ENCODE peak calls at places on chromosomes 3 and 15, in five cellular contexts. R is HepG2, C is K562, Q is SK-N-SH, G is HCT116. E is an unnamed sample.

GRCh38 chr3:69731080-69731479 is 8.2 kb upstream of the MITF start:
- DNase-seq in R (no peak), C (no peak), Q (no peak), G (no peak), E (no peak)

GRCh38 chr3:42371776-42372175 is 38.6 kb downstream of the LYZL4 start:
- DNase-seq in R (no peak), C (no peak), Q (no peak), G (no peak), E (no peak)

GRCh38 chr3:9214599-9214998 is 34.8 kb downstream of the SRGAP3 start:
- DNase-seq in R (no peak), C (no peak), Q (no peak), G (no peak), E (no peak)

GRCh38 chr15:33675246-33675645 is 293.1 kb upstream of the CHRM5 start:
- DNase-seq in R (no peak), C (peak), Q (peak), G (peak), E (peak)

GRCh38 chr3:125381743-125382142 is 6.6 kb upstream of the ZNF148 start:
- DNase-seq in R (no peak), C (no peak), Q (no peak), G (no peak), E (no peak)

GRCh38 chr15:92714071-92714456 is 58.5 kb upstream of the FAM174B start:
- DNase-seq in R (no peak), C (no peak), Q (peak), G (no peak), E (peak)

GRCh38 chr3:160135850-160136249 is 89.4 kb upstream of the C3orf80 start:
- DNase-seq in R (no peak), C (no peak), Q (peak), G (no peak), E (no peak)

GRCh38 chr3:153029350-153029749 is 132.7 kb upstream of the RAP2B start:
- DNase-seq in R (no peak), C (peak), Q (no peak), G (no peak), E (no peak)

GRCh38 chr3:138381950-138382715 is 33.8 kb downstream of the MRAS start:
- DNase-seq in R (peak), C (no peak), Q (no peak), G (no peak), E (no peak)

GRCh38 chr3:63349583-63350177 is 71.6 kb downstream of the SYNPR start:
- DNase-seq in R (peak), C (peak), Q (peak), G (peak), E (no peak)

GRCh38 chr3:98775459-98775858 is 12.3 kb downstream of the ST3GAL6 start:
- DNase-seq in R (no peak), C (no peak), Q (no peak), G (no peak), E (no peak)

GRCh38 chr3:95217661-95218060 is 1154.8 kb downstream of the NSUN3 start:
- DNase-seq in R (no peak), C (no peak), Q (no peak), G (no peak), E (no peak)

GRCh38 chr3:143331336-143331735 is 211.8 kb downstream of the CHST2 start:
- DNase-seq in R (no peak), C (no peak), Q (no peak), G (no peak), E (no peak)

GRCh38 chr3:52032702-52033408 is 23.5 kb downstream of the DUSP7 start:
- DNase-seq in R (no peak), C (no peak), Q (no peak), G (no peak), E (no peak)

GRCh38 chr15:76206325-76206976 is 104.8 kb downstream of the ETFA start:
- DNase-seq in R (no peak), C (no peak), Q (peak), G (no peak), E (peak)

GRCh38 chr15:66617137-66618090 is 51.6 kb upstream of the LCTL start:
- DNase-seq in R (peak), C (no peak), Q (no peak), G (no peak), E (no peak)

GRCh38 chr15:43550527-43551363 is 33.3 kb downstream of the MAP1A start:
- DNase-seq in R (no peak), C (no peak), Q (no peak), G (no peak), E (no peak)

GRCh38 chr15:89794627-89795241 is 18.6 kb downstream of the MESP2 start:
- DNase-seq in R (no peak), C (no peak), Q (no peak), G (no peak), E (no peak)

GRCh38 chr15:95937128-95937528 is 393.4 kb upstream of the NR2F2 start:
- DNase-seq in R (no peak), C (no peak), Q (no peak), G (no peak), E (no peak)

GRCh38 chr3:176505878-176506621 is 691.2 kb downstream of the TBL1XR1 start:
- DNase-seq in R (no peak), C (no peak), Q (no peak), G (no peak), E (no peak)

GRCh38 chr15:78390242-78390641 is 47.8 kb upstream of the IREB2 start:
- DNase-seq in R (no peak), C (no peak), Q (no peak), G (no peak), E (no peak)
- TF ChIP-seq JUND in R (no peak), C (no peak), Q (no peak), G (no peak), E (no peak)

GRCh38 chr3:55172913-55173312 is 245.1 kb upstream of the LRTM1 start:
- DNase-seq in R (no peak), C (no peak), Q (no peak), G (no peak), E (no peak)

GRCh38 chr3:55175423-55175822 is 247.6 kb upstream of the LRTM1 start:
- DNase-seq in R (no peak), C (no peak), Q (no peak), G (no peak), E (no peak)

GRCh38 chr3:55177749-55178148 is 249.9 kb upstream of the LRTM1 start:
- DNase-seq in R (no peak), C (no peak), Q (no peak), G (no peak), E (no peak)

GRCh38 chr3:55173504-55173903 is 245.6 kb upstream of the LRTM1 start:
- DNase-seq in R (no peak), C (no peak), Q (no peak), G (no peak), E (no peak)

GRCh38 chr3:55174723-55175122 is 246.9 kb upstream of the LRTM1 start:
- DNase-seq in R (no peak), C (no peak), Q (no peak), G (no peak), E (no peak)
- TF ChIP-seq JUND in R (no peak), C (no peak), Q (no peak), G (no peak), E (no peak)

GRCh38 chr3:96259-96658 is 100.3 kb upstream of the CHL1 start:
- DNase-seq in R (peak), C (no peak), Q (no peak), G (no peak), E (no peak)
- TF ChIP-seq JUND in R (no peak), C (no peak), Q (no peak), G (no peak), E (no peak)

GRCh38 chr3:31409866-31410265 is 122.9 kb upstream of the STT3B start:
- DNase-seq in R (no peak), C (no peak), Q (no peak), G (no peak), E (no peak)

GRCh38 chr3:31408720-31409119 is 124.0 kb upstream of the STT3B start:
- DNase-seq in R (no peak), C (no peak), Q (no peak), G (no peak), E (no peak)

GRCh38 chr3:31410411-31410810 is 122.3 kb upstream of the STT3B start:
- DNase-seq in R (no peak), C (no peak), Q (no peak), G (no peak), E (no peak)

GRCh38 chr3:31407665-31408064 is 125.1 kb upstream of the STT3B start:
- DNase-seq in R (no peak), C (no peak), Q (no peak), G (no peak), E (no peak)

DNA sequence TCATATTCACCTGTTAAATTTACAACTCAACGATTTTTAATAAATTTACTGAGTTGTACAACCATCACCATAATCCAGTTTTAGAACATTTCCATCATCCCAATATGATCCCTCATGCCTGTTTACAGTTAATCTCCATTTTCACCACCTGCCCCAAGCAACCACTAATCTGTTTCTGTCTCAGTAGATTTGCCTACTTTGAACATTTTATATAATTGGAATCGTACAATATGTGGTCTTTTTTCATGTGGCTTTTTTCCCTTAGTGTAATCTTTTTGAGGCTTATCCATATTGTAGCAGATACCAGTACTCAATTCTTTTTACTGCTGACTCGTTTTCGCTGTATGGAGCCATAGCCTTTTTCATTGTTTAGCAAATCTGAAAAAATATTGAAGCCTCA is 123.3 kb upstream of the STT3B start:
- DNase-seq in R (no peak), C (no peak), Q (no peak), G (no peak), E (no peak)
- TF ChIP-seq JUND in R (no peak), C (no peak), Q (no peak), G (no peak), E (no peak)

GRCh38 chr3:178900244-178900643 is 171.4 kb downstream of the ZMAT3 start:
- DNase-seq in R (no peak), C (no peak), Q (no peak), G (no peak), E (no peak)
- TF ChIP-seq JUND in R (no peak), C (no peak), Q (no peak), G (no peak), E (no peak)

DNA sequence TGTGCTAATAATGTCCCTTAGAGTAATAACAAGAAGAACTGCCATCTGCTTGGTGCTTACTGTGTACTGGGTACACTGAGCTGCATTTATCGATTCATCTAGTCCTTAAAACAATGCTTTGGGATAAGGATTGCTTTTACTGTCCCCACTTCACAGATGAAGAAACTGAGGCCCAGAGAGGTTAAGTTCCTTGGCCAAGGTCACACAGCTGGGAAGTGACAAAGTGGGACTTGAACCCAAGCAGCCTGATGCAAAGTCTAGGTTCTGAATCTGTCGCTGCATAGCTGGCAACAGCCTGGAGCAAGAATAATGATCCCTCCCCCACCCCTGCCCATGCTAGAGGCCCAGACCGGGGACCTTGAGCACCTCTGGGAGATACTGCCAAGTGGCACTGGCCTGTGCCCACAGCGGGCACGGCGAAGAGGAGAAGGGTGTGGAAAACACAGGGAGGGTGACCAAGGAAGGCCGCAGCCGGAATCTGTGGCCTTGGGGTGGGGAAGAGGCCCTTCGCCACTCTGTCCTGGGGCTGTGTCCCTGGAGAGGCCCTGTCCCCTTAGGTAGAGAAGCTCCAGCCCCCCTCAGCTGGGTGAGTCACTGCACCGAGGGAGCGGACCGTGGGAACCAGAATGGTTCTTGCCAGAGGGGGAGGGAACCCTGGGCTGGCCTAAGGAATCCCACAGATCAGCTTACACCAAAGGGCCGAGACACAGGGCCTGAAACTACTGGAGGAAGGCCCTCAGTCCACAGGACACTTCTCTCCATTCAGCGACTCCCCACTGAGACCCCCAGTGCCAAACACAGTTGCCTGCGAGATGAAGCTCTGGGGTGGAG is 3.5 kb downstream of the PLXND1 start:
- DNase-seq in R (peak), C (peak), Q (no peak), G (no peak), E (peak)
- TF ChIP-seq JUND in R (no peak), C (no peak), Q (no peak), G (no peak), E (no peak)

DNA sequence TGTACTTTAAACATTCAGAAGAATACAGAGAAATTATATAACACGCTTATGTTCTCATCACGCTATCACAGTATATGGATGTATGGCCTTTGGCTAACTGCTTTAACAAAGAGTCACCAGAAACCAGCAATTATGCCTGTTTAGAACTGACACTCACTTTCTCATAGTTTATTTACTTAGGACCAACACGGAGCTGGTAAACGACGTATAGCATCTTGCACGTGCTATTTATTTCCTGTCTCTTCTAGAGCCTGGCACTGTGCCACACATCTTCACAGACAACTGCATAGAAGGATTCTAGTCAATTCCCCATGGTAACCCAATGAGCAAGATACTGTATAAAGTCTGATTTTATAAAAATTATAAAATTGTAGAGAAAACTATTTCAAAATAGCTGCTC is 43.6 kb downstream of the TBC1D2B start:
- DNase-seq in R (no peak), C (no peak), Q (no peak), G (no peak), E (no peak)
- TF ChIP-seq JUND in R (no peak), C (no peak), Q (no peak), G (no peak), E (no peak)

DNA sequence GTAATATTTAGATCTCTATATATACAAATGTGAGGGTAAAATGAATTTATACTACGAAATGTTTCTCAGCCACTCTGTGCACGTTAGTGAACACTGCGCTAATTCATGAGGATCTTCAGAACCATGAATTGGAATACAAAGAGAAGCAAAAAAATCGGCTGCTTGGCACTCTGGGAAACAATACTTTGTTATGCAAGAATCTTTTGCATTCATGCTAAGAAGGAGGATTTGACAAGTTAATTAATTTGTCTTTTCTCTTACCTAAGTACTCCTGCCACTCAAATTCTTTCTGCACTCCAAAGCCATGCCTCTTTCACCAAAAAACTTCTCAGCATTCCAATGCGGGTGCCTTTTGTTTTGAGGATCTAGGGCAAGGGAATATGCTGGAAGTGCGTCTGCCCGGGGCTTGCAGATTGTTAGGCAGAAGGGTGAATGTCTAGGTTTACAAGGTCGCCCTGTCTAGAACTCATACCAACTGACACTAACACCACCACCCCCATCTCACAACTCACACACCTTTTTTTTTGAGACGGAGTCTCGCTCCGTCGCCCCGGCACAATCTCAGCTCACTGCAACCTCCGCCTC is 11.3 kb upstream of the KAT2B start:
- DNase-seq in R (no peak), C (no peak), Q (no peak), G (no peak), E (no peak)
- TF ChIP-seq JUND in R (no peak), C (no peak), Q (no peak), G (no peak), E (no peak)

E was measured in T47D.